ENCODE peak calls at places on chromosomes 5 and 9, in six cellular contexts. G, M, U, W, Z and T are unnamed samples.

GRCh38 chr9:97705354-97705950 is 8.3 kb upstream of the XPA start:
- DNase-seq in G (no peak), M (no peak), U (no peak), W (no peak), Z (no peak), T (no peak)

GRCh38 chr5:175874462-175875139 is 3.2 kb downstream of the CPLX2 start:
- DNase-seq in G (no peak), M (no peak), U (no peak), W (no peak), Z (no peak), T (no peak)

GRCh38 chr5:69129413-69129812 is 35.6 kb downstream of the SLC30A5 start:
- DNase-seq in G (no peak), M (no peak), U (no peak), W (no peak), Z (peak), T (no peak)

GRCh38 chr5:37789991-37790390 is 49.9 kb downstream of the GDNF start:
- DNase-seq in G (no peak), M (no peak), U (no peak), W (no peak), Z (no peak), T (no peak)

GRCh38 chr9:109206670-109207069 is 39.6 kb upstream of the FRRS1L start:
- DNase-seq in G (no peak), M (no peak), U (no peak), W (no peak), Z (peak), T (no peak)

GRCh38 chr9:1869843-1870242 is 145.3 kb upstream of the SMARCA2 start:
- DNase-seq in G (no peak), M (no peak), U (no peak), W (no peak), Z (peak), T (no peak)

GRCh38 chr9:87034891-87035290 is 87.6 kb upstream of the GAS1 start:
- DNase-seq in G (no peak), M (no peak), U (no peak), W (no peak), Z (no peak), T (no peak)

GRCh38 chr5:136631176-136631575 is 265.8 kb upstream of the TRPC7 start:
- DNase-seq in G (no peak), M (no peak), U (no peak), W (no peak), Z (no peak), T (no peak)

GRCh38 chr5:135396459-135397055 is 2.5 kb downstream of the MACROH2A1 start:
- DNase-seq in G (no peak), M (no peak), U (no peak), W (no peak), Z (no peak), T (no peak)

GRCh38 chr5:124741711-124742496 is 4.5 kb downstream of the ZNF608 start:
- DNase-seq in G (peak), M (peak), U (peak), W (no peak), Z (no peak), T (no peak)

GRCh38 chr5:138757061-138757776 is 4.0 kb downstream of the CTNNA1 start:
- DNase-seq in G (no peak), M (no peak), U (no peak), W (no peak), Z (no peak), T (no peak)

GRCh38 chr9:1362845-1363244 is 312.7 kb downstream of the DMRT2 start:
- DNase-seq in G (no peak), M (no peak), U (no peak), W (no peak), Z (no peak), T (no peak)

GRCh38 chr5:318931-319601 is 2.4 kb upstream of the AHRR start:
- DNase-seq in G (no peak), M (no peak), U (no peak), W (no peak), Z (no peak), T (no peak)

GRCh38 chr5:176535655-176536131 is 1.5 kb downstream of the RNF44 start:
- DNase-seq in G (no peak), M (no peak), U (no peak), W (no peak), Z (no peak), T (no peak)

GRCh38 chr5:111772456-111772855 is 15.5 kb upstream of the NREP start:
- DNase-seq in G (no peak), M (no peak), U (no peak), W (no peak), Z (peak), T (no peak)

GRCh38 chr9:129944501-129945116 is 98.4 kb downstream of the FNBP1 start:
- DNase-seq in G (no peak), M (no peak), U (no peak), W (no peak), Z (no peak), T (no peak)

GRCh38 chr9:929719-930118 is 46.7 kb upstream of the DMRT3 start:
- DNase-seq in G (no peak), M (no peak), U (no peak), W (no peak), Z (no peak), T (no peak)

GRCh38 chr5:66516535-66516934 is 79.7 kb upstream of the MAST4 start:
- DNase-seq in G (no peak), M (no peak), U (no peak), W (no peak), Z (no peak), T (no peak)

GRCh38 chr9:132559711-132560110 is 22.7 kb upstream of the BARHL1 start:
- DNase-seq in G (no peak), M (no peak), U (no peak), W (no peak), Z (no peak), T (no peak)

GRCh38 chr9:136624184-136624951 is 38.3 kb upstream of the EGFL7 start:
- DNase-seq in G (peak), M (no peak), U (no peak), W (no peak), Z (no peak), T (no peak)

GRCh38 chr9:133700861-133701320 is 37.3 kb downstream of the SARDH start:
- DNase-seq in G (no peak), M (no peak), U (no peak), W (no peak), Z (no peak), T (peak)

GRCh38 chr5:88207575-88207974 is 61.1 kb downstream of the TMEM161B start:
- DNase-seq in G (no peak), M (no peak), U (no peak), W (no peak), Z (no peak), T (no peak)

GRCh38 chr5:43514816-43515677 is at the start of gene C5orf34:
- DNase-seq in G (peak), M (peak), U (peak), W (peak), Z (peak), T (peak)
- TF ChIP-seq EP300 in G (no peak), M (no peak), U (no peak), W (no peak), Z (no peak), T (no peak)

GRCh38 chr5:152634596-152634995 is 229.5 kb upstream of the NMUR2 start:
- DNase-seq in G (no peak), M (no peak), U (no peak), W (no peak), Z (no peak), T (no peak)

GRCh38 chr5:152631217-152631616 is 226.1 kb upstream of the NMUR2 start:
- DNase-seq in G (no peak), M (no peak), U (no peak), W (no peak), Z (no peak), T (no peak)

DNA sequence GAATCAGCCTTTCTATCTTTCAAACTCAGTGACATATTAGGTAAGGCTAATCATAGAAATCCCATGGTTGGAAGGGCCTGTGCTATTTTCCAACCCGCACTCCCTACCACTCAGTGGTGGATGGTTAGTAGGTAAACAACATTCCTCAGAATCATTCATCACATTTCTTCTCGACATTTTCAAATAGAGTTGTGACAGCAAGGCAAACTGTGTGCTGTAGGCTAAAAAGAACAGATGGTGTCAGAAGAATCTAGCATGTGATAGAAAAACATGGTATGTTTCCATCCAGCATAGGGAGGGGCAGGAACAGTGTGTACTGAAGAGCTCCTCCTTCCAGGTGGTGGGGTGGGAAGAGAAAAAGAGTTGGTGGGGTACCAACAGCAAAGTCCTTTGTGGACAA is 227.3 kb upstream of the NMUR2 start:
- DNase-seq in G (no peak), M (no peak), U (no peak), W (no peak), Z (no peak), T (no peak)
- TF ChIP-seq EP300 in G (no peak), M (no peak), U (no peak), W (no peak), Z (no peak), T (no peak)

DNA sequence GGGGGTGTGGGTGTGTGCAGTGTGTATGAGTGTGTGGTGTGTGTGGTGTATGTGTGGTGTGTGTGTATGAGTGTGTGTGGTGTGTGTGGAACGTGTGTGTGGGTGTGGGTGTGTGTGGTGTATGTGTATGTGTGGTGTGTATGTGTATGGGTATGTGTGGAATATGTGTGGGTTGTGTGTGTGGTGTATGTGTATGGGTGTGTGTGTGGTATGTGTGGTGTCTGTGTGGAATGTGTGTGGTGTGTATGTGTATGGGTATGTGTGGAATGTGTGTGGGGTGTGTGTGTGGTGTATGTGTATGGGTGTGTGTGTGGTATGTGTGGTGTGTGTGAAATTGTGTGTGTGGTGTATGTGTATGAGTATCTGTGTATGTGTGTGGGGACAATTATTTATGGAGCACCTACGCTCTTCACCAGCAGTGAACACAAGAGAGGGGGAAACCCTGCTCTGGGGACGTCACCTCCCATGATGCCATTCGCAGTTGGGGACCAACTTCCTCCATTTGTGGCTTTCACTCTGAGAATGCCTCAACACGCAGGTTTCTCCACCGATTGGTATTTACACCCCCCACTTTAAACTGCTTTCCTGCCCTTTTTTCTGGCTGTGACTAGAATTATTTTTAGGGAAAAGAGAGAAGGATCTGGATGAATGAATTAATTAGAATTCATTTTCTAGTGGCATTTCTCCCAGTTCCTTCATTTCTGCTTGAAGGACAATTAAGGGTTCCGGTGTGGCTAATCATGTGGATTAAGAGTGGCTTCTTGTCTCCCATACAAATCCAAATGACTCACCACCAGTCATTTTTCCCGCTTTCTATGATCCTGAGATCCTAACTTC is 238.1 kb downstream of the ROR2 start:
- DNase-seq in G (peak), M (no peak), U (no peak), W (no peak), Z (no peak), T (no peak)
- TF ChIP-seq EP300 in G (no peak), M (no peak), U (no peak), W (no peak), Z (no peak), T (no peak)

GRCh38 chr5:112860929-112861637 is at the start of gene SRP19:
- DNase-seq in G (peak), M (peak), U (peak), W (peak), Z (peak), T (peak)
- TF ChIP-seq EP300 in G (no peak), M (no peak), U (no peak), W (peak), Z (no peak), T (no peak)

GRCh38 chr9:106916491-106917235 is 53.7 kb downstream of the ZNF462 start:
- DNase-seq in G (peak), M (peak), U (no peak), W (no peak), Z (peak), T (peak)
- TF ChIP-seq EP300 in G (no peak), M (no peak), U (no peak), W (no peak), Z (peak), T (no peak)

GRCh38 chr5:142743677-142744441 is 26.3 kb upstream of the ARHGAP26 start:
- DNase-seq in G (no peak), M (no peak), U (no peak), W (no peak), Z (no peak), T (no peak)

GRCh38 chr5:142736247-142736632 is 33.9 kb upstream of the ARHGAP26 start:
- DNase-seq in G (no peak), M (no peak), U (no peak), W (no peak), Z (no peak), T (no peak)

GRCh38 chr5:142740903-142741302 is 29.3 kb upstream of the ARHGAP26 start:
- DNase-seq in G (no peak), M (no peak), U (no peak), W (no peak), Z (no peak), T (no peak)

GRCh38 chr5:142737169-142737568 is 33.0 kb upstream of the ARHGAP26 start:
- DNase-seq in G (no peak), M (no peak), U (no peak), W (no peak), Z (no peak), T (no peak)

GRCh38 chr5:142740474-142740873 is 29.7 kb upstream of the ARHGAP26 start:
- DNase-seq in G (no peak), M (no peak), U (no peak), W (no peak), Z (peak), T (no peak)
- TF ChIP-seq EP300 in G (no peak), M (no peak), U (no peak), W (no peak), Z (no peak), T (no peak)

DNA sequence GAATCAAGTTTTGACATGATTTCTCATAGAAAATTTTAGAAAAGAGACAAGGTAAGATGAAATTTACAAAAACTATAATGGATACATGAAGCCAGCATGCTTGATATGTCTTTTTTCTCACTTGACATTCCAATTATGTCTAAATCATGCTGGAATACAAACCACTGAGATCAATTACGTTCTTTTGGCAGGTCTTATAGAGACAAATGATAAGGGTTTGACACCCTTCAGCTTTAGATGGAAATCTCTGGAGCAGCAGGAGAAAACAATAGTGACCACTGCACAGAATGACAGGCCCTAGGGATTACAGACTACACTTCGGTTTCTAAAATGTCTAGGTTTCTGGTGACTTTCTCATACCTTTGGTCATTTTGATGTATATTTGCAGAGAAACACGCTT is 342.9 kb downstream of the TRPM3 start:
- DNase-seq in G (no peak), M (no peak), U (no peak), W (no peak), Z (no peak), T (no peak)
- TF ChIP-seq EP300 in G (no peak), M (no peak), U (no peak), W (no peak), Z (no peak), T (no peak)

GRCh38 chr9:77879344-77880089 is 152.1 kb downstream of the GNAQ start:
- DNase-seq in G (peak), M (no peak), U (peak), W (no peak), Z (peak), T (no peak)

GRCh38 chr9:77883846-77884771 is 147.5 kb downstream of the GNAQ start:
- DNase-seq in G (no peak), M (no peak), U (no peak), W (no peak), Z (no peak), T (no peak)

GRCh38 chr9:77881111-77881510 is 150.5 kb downstream of the GNAQ start:
- DNase-seq in G (no peak), M (no peak), U (no peak), W (no peak), Z (no peak), T (no peak)

GRCh38 chr9:77883133-77883532 is 148.5 kb downstream of the GNAQ start:
- DNase-seq in G (no peak), M (no peak), U (no peak), W (no peak), Z (no peak), T (no peak)

GRCh38 chr9:77882294-77882693 is 149.3 kb downstream of the GNAQ start:
- DNase-seq in G (no peak), M (no peak), U (no peak), W (no peak), Z (no peak), T (no peak)
- TF ChIP-seq EP300 in G (no peak), M (no peak), U (no peak), W (no peak), Z (no peak), T (no peak)